ENCODE peak calls at places on chromosomes 13 and 19, in nine cellular contexts. A, X, L, K, Q, R, F, Z and W are unnamed samples.

GRCh38 chr13:77874406-77874805 is 44.2 kb downstream of the EDNRB start:
- DNase-seq in R (no peak), L (no peak), X (no peak), F (no peak), Q (no peak), Z (no peak), A (no peak), K (peak), W (no peak)

GRCh38 chr19:40247735-40248262 is 21.3 kb upstream of the CCNP start:
- DNase-seq in L (no peak), A (no peak), F (no peak), X (no peak), Z (no peak), K (no peak), Q (no peak), R (no peak), W (no peak)

GRCh38 chr13:98672947-98673545 is 79.4 kb downstream of the SLC15A1 start:
- DNase-seq in Q (peak), L (peak), X (peak), A (peak), K (peak), R (peak), F (peak), Z (peak), W (no peak)

GRCh38 chr19:51637362-51637978 is 7.3 kb upstream of the SIGLEC5 start:
- DNase-seq in A (no peak), F (no peak), R (no peak), Z (no peak), X (peak), K (peak), L (no peak), Q (no peak), W (no peak)

GRCh38 chr19:39177110-39177699 is 19.6 kb upstream of the NCCRP1 start:
- DNase-seq in Q (no peak), L (no peak), F (no peak), A (no peak), X (no peak), R (no peak), K (no peak), Z (no peak), W (no peak)

GRCh38 chr13:75356426-75356825 is 125.5 kb downstream of the TBC1D4 start:
- DNase-seq in K (no peak), L (no peak), A (no peak), Z (no peak), F (no peak), R (no peak), Q (no peak), X (no peak), W (no peak)

GRCh38 chr19:41668315-41668714 is 19.8 kb downstream of the CEACAM7 start:
- DNase-seq in Q (no peak), L (no peak), R (no peak), F (no peak), K (no peak), Z (no peak), A (no peak), X (no peak), W (no peak)

GRCh38 chr13:35225159-35225558 is 251.3 kb downstream of the MAB21L1 start:
- DNase-seq in Q (no peak), L (no peak), Z (no peak), R (no peak), K (no peak), F (no peak), A (no peak), X (no peak), W (no peak)

GRCh38 chr19:32269831-32270230 is 75.6 kb upstream of the ZNF507 start:
- DNase-seq in Q (no peak), R (no peak), X (no peak), Z (no peak), K (no peak), L (no peak), F (no peak), A (no peak), W (no peak)

GRCh38 chr13:33367931-33368330 is 82.4 kb upstream of the STARD13 start:
- DNase-seq in F (no peak), L (no peak), Q (no peak), A (no peak), K (peak), X (no peak), R (no peak), Z (no peak), W (no peak)